ENCODE peak calls at places on chromosome 7, in five cellular contexts. A is Jurkat, Clone E6-1; W is cardiac fibroblast; G is posterior vena cava; C is CD8-positive, alpha-beta T cell. R is an unnamed sample.
A peak's percentile ranks its signal among the peaks of the same experiment; 100 is the strongest.

GRCh38 chr7:37208528-37208927 is 240.1 kb downstream of the ELMO1 start:
- DNase-seq in W (peak; percentile 95), G (no peak), A (peak; percentile 23), C (peak; percentile 56), R (peak; percentile 78)

GRCh38 chr7:32415936-32416335 is 74.2 kb downstream of the LSM5 start:
- DNase-seq in C (no peak), G (no peak), A (no peak), W (no peak), R (no peak)

GRCh38 chr7:2803755-2804154 is 40.4 kb downstream of the GNA12 start:
- DNase-seq in W (no peak), A (no peak), C (peak; percentile 9), G (no peak), R (no peak)

GRCh38 chr7:17942231-17942630 is 1.9 kb upstream of the SNX13 start:
- DNase-seq in A (no peak), C (no peak), W (no peak), G (no peak), R (no peak)

GRCh38 chr7:77684030-77684429 is 12.2 kb upstream of the RSBN1L start:
- DNase-seq in C (no peak), G (no peak), W (peak; percentile 91), A (no peak), R (no peak)

GRCh38 chr7:128908750-128909385 is 1.6 kb downstream of the KCP start:
- DNase-seq in G (peak; percentile 38), W (no peak), A (no peak), C (no peak), R (no peak)

GRCh38 chr7:55063633-55064032 is 44.8 kb downstream of the EGFR start:
- DNase-seq in W (no peak), G (no peak), A (no peak), C (no peak), R (peak; percentile 79)

GRCh38 chr7:14855033-14855794 is 47.3 kb downstream of the DGKB start:
- DNase-seq in W (no peak), C (no peak), A (no peak), G (no peak), R (peak; percentile 63)

GRCh38 chr7:105493928-105494325 is 28.1 kb downstream of the PUS7 start:
- DNase-seq in W (peak; percentile 30), G (no peak), A (no peak), C (no peak), R (peak; percentile 61)

GRCh38 chr7:44637788-44638594 is 31.6 kb downstream of the OGDH start:
- DNase-seq in W (peak; percentile 90), G (peak; percentile 89), A (no peak), C (peak; percentile 63), R (peak; percentile 80)

GRCh38 chr7:128874140-128875031 is 11.7 kb downstream of the ATP6V1F start:
- DNase-seq in A (no peak), G (peak; percentile 72), W (no peak), C (no peak), R (no peak)

GRCh38 chr7:8378349-8379019 is 54.9 kb upstream of the NXPH1 start:
- DNase-seq in G (no peak), A (no peak), C (no peak), W (no peak), R (no peak)

GRCh38 chr7:84021292-84021898 is 173.2 kb downstream of the SEMA3A start:
- DNase-seq in C (no peak), W (peak; percentile 65), G (no peak), A (no peak), R (no peak)

GRCh38 chr7:15464762-15465144 is 97.1 kb downstream of the AGMO start:
- DNase-seq in C (no peak), G (no peak), W (no peak), A (no peak), R (no peak)

GRCh38 chr7:46134385-46134784 is 213.3 kb upstream of the IGFBP3 start:
- DNase-seq in C (no peak), W (no peak), A (no peak), G (no peak), R (no peak)

GRCh38 chr7:28516390-28517145 is 104.2 kb downstream of the CREB5 start:
- DNase-seq in W (no peak), C (no peak), A (no peak), G (no peak), R (no peak)

GRCh38 chr7:81627565-81628287 is 142.1 kb downstream of the HGF start:
- DNase-seq in C (no peak), G (no peak), A (no peak), W (peak; percentile 69), R (no peak)

GRCh38 chr7:78835896-78836295 is 617.6 kb downstream of the MAGI2 start:
- DNase-seq in A (no peak), W (no peak), C (no peak), G (no peak), R (no peak)

GRCh38 chr7:35384761-35385700 is 131.1 kb upstream of the TBX20 start:
- DNase-seq in C (no peak), G (no peak), W (peak; percentile 13), A (no peak), R (no peak)

GRCh38 chr7:43721193-43721806 is 8.0 kb downstream of the COA1 start:
- DNase-seq in G (no peak), A (peak; percentile 37), W (peak; percentile 72), C (no peak), R (peak; percentile 75)

GRCh38 chr7:46352335-46352954 is 431.4 kb upstream of the IGFBP3 start:
- DNase-seq in A (peak; percentile 20), W (peak; percentile 76), G (no peak), C (no peak), R (peak; percentile 84)

GRCh38 chr7:138164804-138165203 is 88.5 kb downstream of the AKR1D1 start:
- DNase-seq in G (no peak), W (no peak), C (no peak), A (no peak), R (no peak)

GRCh38 chr7:754531-755420 is 27.7 kb upstream of the PRKAR1B start:
- DNase-seq in G (peak; percentile 72), A (no peak), W (no peak), C (no peak), R (no peak)

R was measured in myocyte.